ENCODE peak calls at places on chromosome 2, in seven cellular contexts. D, T, W, Y, M, K and O are unnamed samples.
A peak's percentile ranks its signal among the peaks of the same experiment; 100 is the strongest.

GRCh38 chr2:180707867-180708205 is 272.6 kb upstream of the UBE2E3 start:
- DNase-seq in D (no peak), T (no peak), W (peak; percentile 9), Y (no peak), M (no peak), K (peak; percentile 61), O (no peak)

GRCh38 chr2:16861154-16861929 is 195.7 kb upstream of the CYRIA start:
- DNase-seq in D (no peak), T (no peak), W (no peak), Y (no peak), M (no peak), K (no peak), O (no peak)

GRCh38 chr2:16664052-16664731 is 1.4 kb downstream of the CYRIA start:
- DNase-seq in D (no peak), T (no peak), W (no peak), Y (peak; percentile 41), M (peak; percentile 53), K (peak; percentile 76), O (peak; percentile 70)

GRCh38 chr2:130327703-130328527 is 14.8 kb upstream of the IMP4 start:
- DNase-seq in D (no peak), T (no peak), W (no peak), Y (no peak), M (no peak), K (no peak), O (no peak)

GRCh38 chr2:10326151-10326616 is 23.5 kb downstream of the HPCAL1 start:
- DNase-seq in D (no peak), T (no peak), W (no peak), Y (no peak), M (no peak), K (no peak), O (no peak)

GRCh38 chr2:15761056-15761455 is 169.4 kb downstream of the DDX1 start:
- DNase-seq in D (no peak), T (no peak), W (no peak), Y (no peak), M (no peak), K (no peak), O (no peak)

GRCh38 chr2:95076705-95077520 is 44.7 kb downstream of the MRPS5 start:
- DNase-seq in D (peak; percentile 74), T (peak; percentile 85), W (peak; percentile 40), Y (no peak), M (peak; percentile 65), K (peak; percentile 78), O (peak; percentile 48)

GRCh38 chr2:96575790-96576456 is 39.4 kb downstream of the ARID5A start:
- DNase-seq in D (no peak), T (no peak), W (no peak), Y (no peak), M (no peak), K (no peak), O (no peak)

GRCh38 chr2:240220371-240220770 is 79.9 kb upstream of the OTOS start:
- DNase-seq in D (no peak), T (no peak), W (no peak), Y (no peak), M (no peak), K (peak; percentile 55), O (no peak)

GRCh38 chr2:211812587-211812986 is 726.0 kb downstream of the ERBB4 start:
- DNase-seq in D (no peak), T (no peak), W (no peak), Y (no peak), M (no peak), K (no peak), O (no peak)

GRCh38 chr2:36356990-36357505 is 1.5 kb downstream of the CRIM1 start:
- DNase-seq in D (no peak), T (no peak), W (no peak), Y (no peak), M (no peak), K (no peak), O (peak; percentile 16)

GRCh38 chr2:227606476-227606875 is 7.8 kb downstream of the SCYGR2 start:
- DNase-seq in D (no peak), T (no peak), W (no peak), Y (no peak), M (no peak), K (no peak), O (no peak)

GRCh38 chr2:196291873-196292800 is 120.8 kb upstream of the STK17B start:
- DNase-seq in D (no peak), T (no peak), W (no peak), Y (no peak), M (no peak), K (no peak), O (peak; percentile 57)

GRCh38 chr2:224847961-224848850 is 132.0 kb upstream of the CCDC195 start:
- DNase-seq in D (no peak), T (no peak), W (peak; percentile 53), Y (no peak), M (no peak), K (peak; percentile 28), O (no peak)

GRCh38 chr2:199315299-199316179 is 142.2 kb downstream of the SATB2 start:
- DNase-seq in D (no peak), T (no peak), W (no peak), Y (no peak), M (no peak), K (no peak), O (no peak)

GRCh38 chr2:127051116-127051779 is 55.7 kb downstream of the BIN1 start:
- DNase-seq in D (no peak), T (no peak), W (no peak), Y (no peak), M (no peak), K (no peak), O (no peak)

GRCh38 chr2:72794572-72794971 is 31.3 kb downstream of the EXOC6B start:
- DNase-seq in D (no peak), T (no peak), W (no peak), Y (no peak), M (no peak), K (no peak), O (no peak)

GRCh38 chr2:15979759-15980604 is 39.6 kb downstream of the MYCN start:
- DNase-seq in D (no peak), T (no peak), W (no peak), Y (no peak), M (no peak), K (no peak), O (no peak)

GRCh38 chr2:65128297-65129190 is 1.4 kb downstream of the RAB1A start:
- DNase-seq in D (no peak), T (no peak), W (no peak), Y (no peak), M (no peak), K (no peak), O (no peak)

GRCh38 chr2:167607211-167607610 is 640.2 kb downstream of the STK39 start:
- DNase-seq in D (no peak), T (no peak), W (no peak), Y (no peak), M (no peak), K (no peak), O (no peak)

GRCh38 chr2:66364495-66364992 is 70.4 kb upstream of the MEIS1 start:
- DNase-seq in D (no peak), T (no peak), W (no peak), Y (no peak), M (no peak), K (peak; percentile 13), O (no peak)

GRCh38 chr2:235494716-235495372 is 1.0 kb downstream of the AGAP1 start:
- DNase-seq in D (no peak), T (no peak), W (no peak), Y (no peak), M (peak; percentile 36), K (peak; percentile 73), O (no peak)

GRCh38 chr2:71534201-71534600 is 80.8 kb downstream of the DYSF start:
- DNase-seq in D (no peak), T (no peak), W (no peak), Y (no peak), M (no peak), K (no peak), O (no peak)

GRCh38 chr2:10135296-10136089 is 13.0 kb downstream of the RRM2 start:
- DNase-seq in D (no peak), T (no peak), W (peak; percentile 74), Y (no peak), M (no peak), K (no peak), O (no peak)

GRCh38 chr2:185299867-185300266 is 438.7 kb upstream of the FSIP2 start:
- DNase-seq in D (no peak), T (no peak), W (no peak), Y (no peak), M (no peak), K (no peak), O (no peak)

GRCh38 chr2:88738271-88738670 is 46.8 kb downstream of the RPIA start:
- DNase-seq in D (no peak), T (no peak), W (no peak), Y (no peak), M (no peak), K (no peak), O (no peak)

GRCh38 chr2:187261705-187262104 is 186.3 kb downstream of the CALCRL start:
- DNase-seq in D (no peak), T (no peak), W (no peak), Y (no peak), M (no peak), K (no peak), O (no peak)

GRCh38 chr2:11004206-11004605 is 92.5 kb downstream of the KCNF1 start:
- DNase-seq in D (no peak), T (no peak), W (no peak), Y (no peak), M (no peak), K (peak; percentile 35), O (no peak)

GRCh38 chr2:113877651-113878594 is 12.0 kb upstream of the ACTR3 start:
- DNase-seq in D (no peak), T (no peak), W (no peak), Y (no peak), M (no peak), K (peak; percentile 22), O (no peak)

GRCh38 chr2:217075225-217075802 is 215.4 kb upstream of the TNP1 start:
- DNase-seq in D (no peak), T (no peak), W (no peak), Y (no peak), M (no peak), K (no peak), O (no peak)

GRCh38 chr2:232667989-232668583 is 29.0 kb upstream of the GIGYF2 start:
- DNase-seq in D (no peak), T (no peak), W (no peak), Y (no peak), M (peak; percentile 21), K (no peak), O (no peak)